ENCODE peak calls at places on chromosomes 6 and 20, in seven cellular contexts. W, Z, S, A, M, J and X are unnamed samples.

GRCh38 chr6:82033631-82034211 is 213.8 kb downstream of the IBTK start:
- DNase-seq in W (peak; percentile 37), Z (peak; percentile 34), S (peak; percentile 48), A (no peak), M (peak; percentile 76), J (peak; percentile 72), X (no peak)

GRCh38 chr6:12017263-12017662 is 5.2 kb downstream of the HIVEP1 start:
- DNase-seq in W (no peak), Z (no peak), S (no peak), A (no peak), M (no peak), J (no peak), X (no peak)

GRCh38 chr6:108251252-108251651 is 9.6 kb downstream of the SNX3 start:
- DNase-seq in W (no peak), Z (no peak), S (no peak), A (no peak), M (no peak), J (no peak), X (no peak)

GRCh38 chr6:4973972-4974885 is 29.6 kb downstream of the RPP40 start:
- DNase-seq in W (peak; percentile 65), Z (no peak), S (peak; percentile 84), A (peak; percentile 11), M (no peak), J (peak; percentile 54), X (peak; percentile 8)

GRCh38 chr6:71602385-71602949 is 283.9 kb upstream of the RIMS1 start:
- DNase-seq in W (peak; percentile 97), Z (no peak), S (no peak), A (no peak), M (no peak), J (peak; percentile 3), X (peak; percentile 65)

GRCh38 chr20:21968486-21968885 is 263.0 kb downstream of the PAX1 start:
- DNase-seq in W (no peak), Z (no peak), S (no peak), A (no peak), M (no peak), J (no peak), X (no peak)

GRCh38 chr20:46174469-46175126 is 56.5 kb downstream of the CD40 start:
- DNase-seq in W (peak; percentile 42), Z (peak; percentile 55), S (peak; percentile 84), A (peak; percentile 87), M (peak; percentile 64), J (peak; percentile 65), X (no peak)

GRCh38 chr6:7535498-7535897 is 6.0 kb upstream of the DSP start:
- DNase-seq in W (peak; percentile 76), Z (no peak), S (no peak), A (no peak), M (no peak), J (no peak), X (peak; percentile 67)

GRCh38 chr20:1566701-1567100 is 9.2 kb upstream of the SIRPD start:
- DNase-seq in W (no peak), Z (no peak), S (no peak), A (no peak), M (no peak), J (no peak), X (peak; percentile 33)

GRCh38 chr6:148973809-148974208 is 227.0 kb downstream of the UST start:
- DNase-seq in W (peak; percentile 67), Z (no peak), S (no peak), A (no peak), M (no peak), J (peak; percentile 66), X (peak; percentile 48)

GRCh38 chr6:18742406-18742805 is 355.3 kb downstream of the RNF144B start:
- DNase-seq in W (peak; percentile 21), Z (no peak), S (no peak), A (no peak), M (no peak), J (peak; percentile 27), X (no peak)

GRCh38 chr6:152428126-152428525 is 209.0 kb downstream of the SYNE1 start:
- DNase-seq in W (no peak), Z (no peak), S (no peak), A (no peak), M (no peak), J (peak; percentile 46), X (no peak)

GRCh38 chr6:47137073-47137472 is 94.9 kb upstream of the ADGRF1 start:
- DNase-seq in W (no peak), Z (no peak), S (no peak), A (no peak), M (no peak), J (no peak), X (no peak)

GRCh38 chr6:47483853-47484546 is 6.4 kb downstream of the CD2AP start:
- DNase-seq in W (peak; percentile 37), Z (no peak), S (no peak), A (no peak), M (no peak), J (no peak), X (peak; percentile 39)

GRCh38 chr6:124026645-124027044 is 223.0 kb downstream of the NKAIN2 start:
- DNase-seq in W (no peak), Z (no peak), S (no peak), A (no peak), M (no peak), J (no peak), X (no peak)

GRCh38 chr20:21099653-21100589 is 6.2 kb downstream of the LINC00237 start:
- DNase-seq in W (peak; percentile 12), Z (no peak), S (peak; percentile 61), A (peak; percentile 67), M (peak; percentile 55), J (peak; percentile 12), X (no peak)

DNA sequence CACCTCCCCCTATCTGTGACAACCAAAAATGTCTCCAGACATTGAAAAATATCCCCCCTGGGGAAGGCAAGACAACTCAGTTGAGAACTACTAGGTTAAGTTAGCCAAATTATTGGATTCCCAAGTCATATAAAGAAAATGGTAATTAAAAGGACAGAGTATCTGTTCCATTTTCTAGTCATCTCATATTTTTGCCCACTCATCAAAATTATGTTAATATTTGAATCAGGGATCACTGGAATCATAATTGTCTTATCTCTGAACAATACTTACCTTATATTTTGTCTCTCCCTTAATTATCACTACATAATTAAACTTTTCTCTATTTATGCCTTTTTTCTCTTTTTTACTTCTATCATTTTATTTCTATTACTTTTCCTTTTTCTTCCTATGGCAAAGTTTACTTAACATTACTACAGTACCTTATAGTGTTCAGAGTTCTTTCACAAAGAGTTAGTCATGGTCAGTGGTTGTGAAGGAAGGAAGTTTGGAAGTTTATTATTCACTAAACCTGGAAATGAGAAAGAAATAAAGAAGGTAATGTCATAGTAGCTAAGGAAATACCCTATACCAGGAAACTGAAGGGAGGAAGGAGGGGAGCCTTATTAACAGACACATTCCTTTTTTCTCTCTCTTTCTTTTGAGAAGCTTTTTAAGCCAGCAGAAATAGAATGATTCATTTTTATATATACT is 333.0 kb downstream of the COL12A1 start:
- DNase-seq in W (no peak), Z (no peak), S (no peak), A (no peak), M (no peak), J (no peak), X (no peak)
- TF ChIP-seq CTCF in W (no peak), Z (no peak), S (no peak), A (no peak), M (no peak), J (no peak), X (no peak)

GRCh38 chr6:143536866-143537691 is 25.6 kb upstream of the FUCA2 start:
- DNase-seq in W (peak; percentile 57), Z (peak; percentile 58), S (peak; percentile 74), A (peak; percentile 61), M (peak; percentile 63), J (peak; percentile 50), X (peak; percentile 48)
- TF ChIP-seq CTCF in W (peak; percentile 52), Z (peak; percentile 12), S (peak; percentile 28), A (no peak), M (peak; percentile 47), J (peak; percentile 68), X (peak; percentile 58)

GRCh38 chr6:137589067-137589848 is 95.1 kb upstream of the OLIG3 start:
- DNase-seq in W (peak; percentile 16), Z (peak; percentile 39), S (no peak), A (peak; percentile 26), M (no peak), J (peak; percentile 43), X (peak; percentile 21)

GRCh38 chr6:137590684-137591083 is 96.5 kb upstream of the OLIG3 start:
- DNase-seq in W (no peak), Z (no peak), S (no peak), A (no peak), M (no peak), J (no peak), X (no peak)

DNA sequence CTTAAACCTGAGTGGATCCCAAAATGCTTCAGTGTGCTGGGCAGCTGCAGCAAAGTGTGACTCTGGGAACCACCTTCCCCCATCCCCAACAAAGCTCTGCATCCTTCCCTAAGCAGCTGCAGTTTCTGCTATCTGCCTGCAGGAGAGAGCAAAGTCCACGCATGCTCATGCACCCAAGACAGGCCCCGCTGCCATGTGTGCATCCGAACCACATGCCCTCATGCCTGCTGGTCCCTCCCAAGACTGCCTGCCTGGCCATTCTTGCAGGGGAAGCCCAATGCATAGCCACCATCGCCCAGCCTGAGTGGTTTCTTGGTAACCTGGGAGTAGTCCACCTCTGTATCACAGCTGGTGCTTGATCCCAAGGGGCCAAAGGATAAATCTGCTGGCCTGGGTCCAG is 94.3 kb upstream of the OLIG3 start:
- DNase-seq in W (no peak), Z (no peak), S (no peak), A (no peak), M (no peak), J (no peak), X (no peak)
- TF ChIP-seq CTCF in W (no peak), Z (no peak), S (no peak), A (no peak), M (no peak), J (no peak), X (no peak)

GRCh38 chr6:94127716-94128115 is 708.4 kb upstream of the EPHA7 start:
- DNase-seq in W (no peak), Z (no peak), S (no peak), A (no peak), M (no peak), J (no peak), X (no peak)

GRCh38 chr6:94130458-94130857 is 711.1 kb upstream of the EPHA7 start:
- DNase-seq in W (no peak), Z (no peak), S (no peak), A (no peak), M (no peak), J (no peak), X (no peak)
- TF ChIP-seq CTCF in W (no peak), Z (no peak), S (no peak), A (no peak), M (no peak), J (no peak), X (no peak)

DNA sequence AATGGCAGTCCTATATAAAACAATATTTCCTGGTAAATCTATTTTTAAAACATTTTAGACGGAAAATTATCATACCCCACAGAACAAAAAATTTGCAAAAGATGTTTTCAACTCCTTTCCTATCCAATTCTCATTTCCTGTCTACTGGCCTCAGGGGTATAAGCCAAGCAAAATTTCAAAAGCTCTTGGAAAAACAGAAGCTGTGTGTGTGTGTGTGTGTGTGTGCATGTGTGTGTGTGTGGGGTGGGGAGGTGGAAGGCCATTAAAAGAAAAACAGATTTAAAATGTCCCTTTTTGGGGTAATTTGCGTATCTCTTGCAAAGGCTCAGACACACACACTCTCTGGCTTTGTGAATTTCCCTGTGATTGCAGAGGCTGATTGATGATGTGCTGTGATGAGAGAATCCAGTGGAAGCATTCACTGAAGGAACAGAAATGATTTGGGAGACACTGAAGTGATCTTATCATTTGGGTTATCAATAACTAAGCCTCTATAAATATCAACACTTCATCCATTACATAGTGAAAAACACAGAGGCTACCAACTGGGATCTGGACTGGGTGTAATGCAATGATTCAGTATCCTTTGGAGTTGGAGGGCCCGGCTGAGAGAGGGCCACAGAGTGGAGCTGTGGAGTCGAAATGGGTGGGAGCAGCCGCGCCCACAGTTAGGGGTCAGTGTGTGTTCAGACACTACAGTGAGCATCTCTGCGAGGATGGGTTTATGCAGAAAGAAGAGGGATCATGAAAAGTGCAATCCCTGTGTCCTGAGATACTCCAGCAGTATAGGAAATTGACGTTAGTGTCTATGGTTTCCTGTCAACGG is 106.8 kb upstream of the PREP start:
- DNase-seq in W (no peak), Z (no peak), S (peak; percentile 56), A (peak; percentile 38), M (peak; percentile 50), J (peak; percentile 20), X (no peak)
- TF ChIP-seq CTCF in W (peak; percentile 23), Z (no peak), S (peak; percentile 6), A (no peak), M (peak; percentile 38), J (peak; percentile 36), X (peak; percentile 36)